ENCODE peak calls at places on chromosomes 6 and 20, in nine cellular contexts. T is transverse colon, O is endothelial cell of umbilical vein, I is esophagus muscularis mucosa, R is spleen, S is GM23338, J is K562, A is HL-60, P is HepG2. Z is an unnamed sample.

GRCh38 chr6:167400482-167401138 is 75.7 kb downstream of the TTLL2 start:
- DNase-seq in T (no peak), O (no peak), I (no peak), R (peak; percentile 67), S (peak; percentile 0), J (no peak), A (no peak), P (no peak), Z (no peak)

GRCh38 chr20:43459022-43459942 is 1.6 kb downstream of the SRSF6 start:
- DNase-seq in T (peak; percentile 23), O (peak; percentile 47), I (no peak), R (no peak), S (no peak), J (peak; percentile 31), A (no peak), P (no peak), Z (no peak)

GRCh38 chr6:125310994-125311649 is 9.4 kb upstream of the HDDC2 start:
- DNase-seq in T (no peak), O (peak; percentile 64), I (no peak), R (no peak), S (peak; percentile 86), J (peak; percentile 50), A (no peak), P (peak; percentile 68), Z (peak; percentile 32)

GRCh38 chr20:58693226-58694006 is 816 bp downstream of the NPEPL1 start:
- DNase-seq in T (peak; percentile 28), O (peak; percentile 20), I (no peak), R (peak; percentile 90), S (peak; percentile 59), J (no peak), A (peak; percentile 17), P (no peak), Z (no peak)

GRCh38 chr6:170058878-170059485 is 231.9 kb downstream of the DLL1 start:
- DNase-seq in T (peak; percentile 4), O (no peak), I (no peak), R (peak; percentile 64), S (no peak), J (no peak), A (no peak), P (no peak), Z (no peak)

GRCh38 chr20:59157064-59157463 is 6.6 kb upstream of the ZNF831 start:
- DNase-seq in T (no peak), O (no peak), I (no peak), R (no peak), S (no peak), J (no peak), A (no peak), P (no peak), Z (no peak)

GRCh38 chr20:50678213-50678898 is 13.0 kb downstream of the RIPOR3 start:
- DNase-seq in T (peak; percentile 34), O (no peak), I (no peak), R (no peak), S (no peak), J (no peak), A (no peak), P (peak; percentile 94), Z (no peak)

GRCh38 chr6:82568290-82568993 is 204.8 kb downstream of the TPBG start:
- DNase-seq in T (no peak), O (no peak), I (no peak), R (no peak), S (no peak), J (no peak), A (no peak), P (no peak), Z (no peak)

GRCh38 chr6:87333591-87334181 is 4.6 kb upstream of the GJB7 start:
- DNase-seq in T (no peak), O (no peak), I (no peak), R (no peak), S (no peak), J (no peak), A (peak; percentile 8), P (no peak), Z (no peak)

GRCh38 chr6:89505847-89506246 is 72.9 kb downstream of the ANKRD6 start:
- DNase-seq in T (no peak), O (no peak), I (no peak), R (no peak), S (no peak), J (no peak), A (no peak), P (no peak), Z (no peak)

GRCh38 chr6:117303323-117303722 is 38.0 kb downstream of the VGLL2 start:
- DNase-seq in T (no peak), O (no peak), I (no peak), R (no peak), S (no peak), J (no peak), A (no peak), P (no peak), Z (no peak)

GRCh38 chr6:115773741-115774140 is 286.9 kb downstream of the FRK start:
- DNase-seq in T (no peak), O (no peak), I (no peak), R (no peak), S (no peak), J (no peak), A (no peak), P (no peak), Z (no peak)

GRCh38 chr20:34537651-34538050 is 20.9 kb upstream of the MAP1LC3A start:
- DNase-seq in T (no peak), O (no peak), I (no peak), R (peak; percentile 61), S (no peak), J (no peak), A (no peak), P (no peak), Z (no peak)

GRCh38 chr6:95417856-95418255 is 159.5 kb upstream of the MANEA start:
- DNase-seq in T (no peak), O (no peak), I (no peak), R (no peak), S (peak; percentile 3), J (no peak), A (no peak), P (no peak), Z (no peak)

GRCh38 chr6:42403415-42403814 is 48.3 kb downstream of the TRERF1 start:
- DNase-seq in T (peak; percentile 36), O (no peak), I (no peak), R (no peak), S (no peak), J (no peak), A (no peak), P (no peak), Z (no peak)
- H3K4me3 ChIP-seq in T (no peak overlapping the region), O (no peak overlapping the region), I (no peak overlapping the region), R (no peak overlapping the region), S (no peak overlapping the region), J (no peak overlapping the region), A (no peak overlapping the region), P (no peak overlapping the region), Z (no peak overlapping the region)

GRCh38 chr6:13427838-13428527 is 59.4 kb downstream of the GFOD1 start:
- DNase-seq in T (peak; percentile 59), O (peak; percentile 61), I (no peak), R (peak; percentile 91), S (peak; percentile 72), J (no peak), A (no peak), P (no peak), Z (no peak)

GRCh38 chr6:13427346-13427745 is 60.1 kb downstream of the GFOD1 start:
- DNase-seq in T (no peak), O (no peak), I (no peak), R (no peak), S (no peak), J (no peak), A (no peak), P (no peak), Z (no peak)

GRCh38 chr6:13423292-13423691 is 64.1 kb downstream of the GFOD1 start:
- DNase-seq in T (no peak), O (no peak), I (no peak), R (no peak), S (no peak), J (no peak), A (no peak), P (no peak), Z (no peak)

GRCh38 chr6:13425971-13426931 is 61.1 kb downstream of the GFOD1 start:
- DNase-seq in T (no peak), O (no peak), I (no peak), R (peak; percentile 72), S (no peak), J (no peak), A (no peak), P (no peak), Z (no peak)

GRCh38 chr6:13425270-13425905 is 62.0 kb downstream of the GFOD1 start:
- DNase-seq in T (no peak), O (no peak), I (no peak), R (no peak), S (no peak), J (no peak), A (no peak), P (no peak), Z (no peak)
- TF ChIP-seq POLR2AphosphoS5 in T (no peak), O (no peak), I (no peak), R (no peak), S (no peak), J (no peak), A (no peak), P (no peak), Z (no peak)

DNA sequence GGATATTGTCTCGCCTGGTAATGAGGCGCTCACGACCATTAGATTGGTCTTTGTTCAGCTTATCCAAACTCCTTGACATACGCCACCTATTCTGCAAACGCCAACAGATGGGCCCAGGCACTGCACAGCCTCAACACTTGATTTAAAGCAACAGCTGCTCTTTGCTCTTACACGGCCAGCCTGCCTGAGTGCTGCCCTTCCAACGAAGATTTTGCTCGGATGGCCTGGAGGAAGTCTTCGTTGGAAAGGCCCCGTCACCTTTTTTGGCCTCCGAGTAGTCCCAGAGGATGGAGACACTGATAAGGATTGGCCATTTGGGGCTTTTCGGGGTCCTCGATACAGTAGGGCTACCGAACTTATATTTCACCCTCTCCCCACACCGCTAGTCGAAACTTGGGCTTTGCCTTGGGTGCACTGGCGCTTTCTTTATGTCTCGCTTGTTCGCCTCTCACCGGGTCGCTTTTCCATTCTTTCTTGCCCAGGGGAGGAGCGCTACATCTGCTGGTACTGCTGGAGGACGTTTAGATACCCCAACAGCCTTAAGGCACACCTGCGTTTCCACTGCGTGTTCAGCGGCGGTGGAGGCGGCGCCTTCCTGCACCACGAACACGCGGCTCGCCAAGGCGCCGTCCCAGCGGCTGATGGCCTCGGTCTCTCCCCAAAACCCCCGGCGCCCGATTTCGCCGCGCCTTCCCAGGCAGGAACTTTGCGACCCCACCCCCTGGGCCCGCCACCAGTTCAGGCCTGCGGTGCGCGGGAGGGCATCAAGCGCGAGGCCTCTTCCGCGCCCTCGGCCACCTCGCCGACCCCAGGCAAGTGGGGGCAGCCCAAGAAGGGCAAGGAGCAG is 6.1 kb downstream of the PRDM13 start:
- DNase-seq in T (no peak), O (no peak), I (no peak), R (no peak), S (peak; percentile 52), J (no peak), A (no peak), P (no peak), Z (no peak)
- H3K27me3 ChIP-seq in T (peaks cover 100% of the 10 kb centered on the region), O (peaks cover 98% of the 10 kb centered on the region), I (peaks cover 86% of the 10 kb centered on the region), R (peaks cover 20% of the 10 kb centered on the region), S (peaks cover 99% of the 10 kb centered on the region), J (peaks cover 6% of the 10 kb centered on the region), A (peaks cover 45% of the 10 kb centered on the region), P (peaks cover 3% of the 10 kb centered on the region), Z (peaks cover 58% of the 10 kb centered on the region)

DNA sequence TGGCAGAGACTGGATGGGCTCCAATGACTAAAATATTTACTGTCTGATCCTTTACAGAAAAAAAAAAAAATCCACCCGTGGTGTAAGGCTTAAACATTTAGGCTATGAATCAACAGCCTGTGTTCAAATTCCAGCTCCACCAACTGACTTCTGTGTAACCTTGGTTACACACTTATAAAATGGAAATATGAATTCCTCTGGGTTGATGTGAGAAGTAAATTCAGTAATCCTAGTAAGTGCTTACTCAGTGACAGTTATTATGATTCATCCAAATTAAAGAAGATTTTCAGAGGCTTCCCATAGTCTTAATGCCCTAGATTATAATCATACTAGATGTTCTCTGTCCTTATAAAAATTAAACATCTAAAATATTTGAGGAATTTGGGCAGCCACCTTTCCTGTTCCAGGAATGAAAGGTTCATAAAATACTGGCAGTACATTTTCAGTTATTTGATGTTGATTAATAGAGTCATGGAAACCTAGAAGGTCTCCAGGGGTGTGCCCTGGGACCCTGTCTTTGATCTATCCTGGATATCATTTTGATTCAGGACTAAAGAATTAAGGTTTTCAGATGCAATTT is 180.2 kb upstream of the ZNF217 start:
- DNase-seq in T (no peak), O (peak; percentile 51), I (no peak), R (no peak), S (no peak), J (no peak), A (no peak), P (peak; percentile 66), Z (no peak)
- H3K4me3 ChIP-seq in T (no peak overlapping the region), O (no peak overlapping the region), I (no peak overlapping the region), R (no peak overlapping the region), S (no peak overlapping the region), J (no peak overlapping the region), A (no peak overlapping the region), P (no peak overlapping the region), Z (no peak overlapping the region)

Z was measured in prostate gland.